ENCODE peak calls at places on chromosomes 6 and 20, in four cellular contexts. K, N, X and Y are unnamed samples. For H3K4me1, the result is how much of the 10 kb centered on the place peaks cover.

GRCh38 chr6:130364224-130364780 is 1.5 kb upstream of the TMEM200A start:
- DNase-seq in N (no peak), K (no peak), X (no peak), Y (no peak)

GRCh38 chr20:44709797-44710196 is 5.4 kb upstream of the CCN5 start:
- DNase-seq in X (no peak), N (no peak), K (no peak), Y (no peak)

GRCh38 chr6:147108256-147108910 is 95.8 kb upstream of the STXBP5 start:
- DNase-seq in N (no peak), X (no peak), K (no peak), Y (no peak)

GRCh38 chr6:29510202-29510601 is 22.4 kb upstream of the MAS1L start:
- DNase-seq in K (no peak), X (no peak), N (no peak), Y (no peak)

GRCh38 chr20:62198931-62199330 is 16.1 kb downstream of the MTG2 start:
- DNase-seq in K (no peak), X (no peak), N (peak), Y (peak)

GRCh38 chr20:64055893-64056638 is 6.6 kb upstream of the SOX18 start:
- DNase-seq in K (no peak), N (no peak), X (peak), Y (no peak)

GRCh38 chr6:130744601-130745382 is 82.4 kb upstream of the SMLR1 start:
- DNase-seq in N (no peak), X (no peak), K (no peak), Y (no peak)

GRCh38 chr6:14035448-14035847 is 82.1 kb upstream of the CD83 start:
- DNase-seq in N (no peak), K (no peak), X (peak), Y (no peak)

GRCh38 chr6:52155791-52156576 is 30.2 kb upstream of the IL17A start:
- DNase-seq in K (no peak), X (no peak), N (no peak), Y (no peak)

GRCh38 chr20:56517641-56518040 is 6.9 kb upstream of the FAM209A start:
- DNase-seq in N (no peak), K (no peak), X (no peak), Y (no peak)

GRCh38 chr20:5719861-5720401 is 30.3 kb upstream of the SHLD1 start:
- DNase-seq in N (no peak), X (peak), K (no peak), Y (no peak)

GRCh38 chr6:48099713-48100675 is 11.0 kb downstream of the PTCHD4 start:
- DNase-seq in X (no peak), N (no peak), K (no peak), Y (no peak)

GRCh38 chr6:44697333-44697732 is 309.8 kb downstream of the CDC5L start:
- DNase-seq in K (no peak), N (no peak), X (peak), Y (no peak)

GRCh38 chr6:108083349-108083748 is 8.8 kb upstream of the OSTM1 start:
- DNase-seq in K (no peak), X (peak), N (no peak), Y (no peak)

GRCh38 chr6:82567621-82568020 is 204.0 kb downstream of the TPBG start:
- DNase-seq in X (no peak), K (no peak), N (no peak), Y (no peak)

GRCh38 chr6:90393232-90393884 is 96.7 kb upstream of the BACH2 start:
- DNase-seq in X (peak), N (no peak), K (peak), Y (no peak)

GRCh38 chr20:32792316-32792715 is 27.4 kb upstream of the MAPRE1 start:
- DNase-seq in K (no peak), N (no peak), X (peak), Y (no peak)

GRCh38 chr6:14281831-14282230 is 164.3 kb downstream of the CD83 start:
- DNase-seq in K (no peak), X (no peak), N (no peak), Y (no peak)

GRCh38 chr6:19180348-19181073 is 656.7 kb upstream of the ID4 start:
- DNase-seq in K (peak), X (peak), N (no peak), Y (no peak)

GRCh38 chr6:106051241-106051640 is 34.9 kb upstream of the PRDM1 start:
- DNase-seq in K (no peak), N (no peak), X (no peak), Y (no peak)

GRCh38 chr6:3727593-3728108 is 23.9 kb downstream of the PXDC1 start:
- DNase-seq in K (no peak), N (no peak), X (no peak), Y (no peak)

GRCh38 chr6:51477912-51478311 is 609.5 kb downstream of the PKHD1 start:
- DNase-seq in X (no peak), N (no peak), K (no peak), Y (no peak)

GRCh38 chr20:48776306-48776705 is 51.5 kb downstream of the PREX1 start:
- DNase-seq in X (peak), K (no peak), N (peak), Y (no peak)

GRCh38 chr6:40152701-40153100 is 218.4 kb upstream of the MOCS1 start:
- DNase-seq in N (no peak), X (no peak), K (no peak), Y (no peak)

GRCh38 chr6:140366991-140367390 is 992.5 kb upstream of the CITED2 start:
- DNase-seq in X (no peak), N (no peak), K (no peak), Y (no peak)

GRCh38 chr6:113488061-113488460 is 369.1 kb upstream of the MARCKS start:
- DNase-seq in K (no peak), X (peak), N (no peak), Y (no peak)

GRCh38 chr20:14336667-14337066 is 745 bp downstream of the FLRT3 start:
- DNase-seq in X (peak), N (no peak), K (no peak), Y (no peak)

GRCh38 chr6:130587778-130588520 is 222.1 kb downstream of the TMEM200A start:
- DNase-seq in N (no peak), K (no peak), X (peak), Y (no peak)

GRCh38 chr20:23228912-23229311 is 121.7 kb upstream of the NXT1 start:
- DNase-seq in X (peak), N (no peak), K (no peak), Y (no peak)

GRCh38 chr6:48834706-48835105 is 628.3 kb downstream of the MMUT start:
- DNase-seq in K (no peak), X (peak), N (no peak), Y (no peak)

GRCh38 chr20:39289316-39289715 is 327.2 kb downstream of the DHX35 start:
- DNase-seq in N (no peak), K (no peak), X (no peak), Y (no peak)

GRCh38 chr6:88124925-88125557 is 41.1 kb downstream of the CNR1 start:
- DNase-seq in X (no peak), K (no peak), N (no peak), Y (no peak)

GRCh38 chr6:126034671-126035070 is 48.3 kb downstream of the TRMT11 start:
- DNase-seq in X (no peak), K (no peak), N (no peak), Y (no peak)
- H3K4me1 ChIP-seq in X (half or more), K (under half), N (under half), Y (under half)

GRCh38 chr6:42933195-42933594 is 3.9 kb downstream of the CNPY3 start:
- DNase-seq in N (no peak), X (peak), K (no peak), Y (no peak)

GRCh38 chr6:42935322-42935721 is 6.0 kb downstream of the CNPY3 start:
- DNase-seq in X (no peak), N (peak), K (no peak), Y (no peak)

GRCh38 chr6:42929928-42930360 is 664 bp downstream of the CNPY3 start:
- DNase-seq in K (peak), N (no peak), X (peak), Y (no peak)

GRCh38 chr6:42929088-42929927 is at the start of gene CNPY3:
- DNase-seq in K (peak), N (peak), X (peak), Y (peak)

DNA sequence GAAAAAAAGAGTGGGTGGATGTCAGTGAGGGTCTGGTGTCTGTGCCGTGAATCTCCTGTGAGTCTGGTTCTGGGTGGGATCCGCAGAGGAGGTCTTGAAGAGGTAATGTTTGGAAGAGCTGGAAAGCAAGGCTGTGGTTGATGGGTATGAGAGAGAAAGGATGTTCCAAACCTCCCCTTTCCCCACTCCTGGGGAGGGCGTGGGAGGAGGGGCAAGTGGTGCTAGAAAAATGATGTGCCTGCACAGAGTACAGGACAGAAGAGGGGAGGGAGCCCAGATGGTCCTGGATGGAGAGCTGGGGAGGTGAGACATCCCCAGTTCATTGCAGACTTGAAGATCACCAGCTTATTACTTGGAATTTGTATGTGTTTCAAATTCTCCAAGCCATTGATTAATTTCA is 3.1 kb downstream of the CNPY3 start:
- DNase-seq in X (no peak), K (no peak), N (no peak), Y (no peak)
- H3K4me3 ChIP-seq in X (no peak), K (no peak), N (peak), Y (no peak)

GRCh38 chr6:116278853-116279231 is 888 bp downstream of the TSPYL1 start:
- DNase-seq in X (peak), K (no peak), N (no peak), Y (peak)
- H3K4me1 ChIP-seq in X (under half), K (under half), N (under half), Y (under half)

GRCh38 chr6:31733734-31734133 is 2.6 kb downstream of the CLIC1 start:
- DNase-seq in K (no peak), N (no peak), X (no peak), Y (no peak)
- H3K4me3 ChIP-seq in K (peak), N (peak), X (no peak), Y (no peak)

GRCh38 chr6:286681-287499 is 5.4 kb upstream of the DUSP22 start:
- DNase-seq in N (no peak), X (no peak), K (no peak), Y (no peak)
- H3K4me1 ChIP-seq in N (under half), X (under half), K (under half), Y (under half)